ENCODE peak calls at places on chromosomes 3 and 15, in four cellular contexts. X is GM12878, C is K562, F is H1. L is an unnamed sample.

GRCh38 chr3:148829926-148830325 is 2.3 kb downstream of the CPB1 start:
- DNase-seq in X (no peak), C (no peak), F (no peak), L (no peak)

GRCh38 chr3:152121292-152121654 is 147.5 kb upstream of the MBNL1 start:
- DNase-seq in X (no peak), C (no peak), F (no peak), L (no peak)

GRCh38 chr3:185552358-185552877 is at the start of gene LIPH:
- DNase-seq in X (peak), C (peak), F (no peak), L (peak)

GRCh38 chr3:7977245-7978103 is 524.1 kb upstream of the LMCD1 start:
- DNase-seq in X (no peak), C (no peak), F (no peak), L (no peak)

GRCh38 chr3:77655421-77655820 is 615.5 kb downstream of the ROBO2 start:
- DNase-seq in X (no peak), C (no peak), F (no peak), L (no peak)

GRCh38 chr3:33037479-33037878 is 59.5 kb downstream of the GLB1 start:
- DNase-seq in X (no peak), C (no peak), F (no peak), L (no peak)

GRCh38 chr3:57833763-57834162 is 77.7 kb downstream of the SLMAP start:
- DNase-seq in X (no peak), C (no peak), F (no peak), L (no peak)

GRCh38 chr15:58551764-58552504 is 120.1 kb downstream of the LIPC start:
- DNase-seq in X (no peak), C (peak), F (no peak), L (no peak)

GRCh38 chr3:119420196-119420595 is 43.2 kb downstream of the TMEM39A start:
- DNase-seq in X (no peak), C (no peak), F (no peak), L (no peak)

GRCh38 chr3:169613053-169613803 is 50.3 kb downstream of the MECOM start:
- DNase-seq in X (no peak), C (no peak), F (no peak), L (no peak)

GRCh38 chr3:26087751-26088150 is 297.9 kb downstream of the OXSM start:
- DNase-seq in X (no peak), C (no peak), F (no peak), L (no peak)

GRCh38 chr15:99446565-99447496 is 119.0 kb upstream of the MEF2A start:
- DNase-seq in X (no peak), C (no peak), F (peak), L (no peak)

GRCh38 chr3:188863999-188864406 is 307.8 kb upstream of the TPRG1 start:
- DNase-seq in X (no peak), C (no peak), F (no peak), L (no peak)

GRCh38 chr15:73922186-73923151 is 3.8 kb upstream of the LOXL1 start:
- DNase-seq in X (no peak), C (no peak), F (peak), L (no peak)

DNA sequence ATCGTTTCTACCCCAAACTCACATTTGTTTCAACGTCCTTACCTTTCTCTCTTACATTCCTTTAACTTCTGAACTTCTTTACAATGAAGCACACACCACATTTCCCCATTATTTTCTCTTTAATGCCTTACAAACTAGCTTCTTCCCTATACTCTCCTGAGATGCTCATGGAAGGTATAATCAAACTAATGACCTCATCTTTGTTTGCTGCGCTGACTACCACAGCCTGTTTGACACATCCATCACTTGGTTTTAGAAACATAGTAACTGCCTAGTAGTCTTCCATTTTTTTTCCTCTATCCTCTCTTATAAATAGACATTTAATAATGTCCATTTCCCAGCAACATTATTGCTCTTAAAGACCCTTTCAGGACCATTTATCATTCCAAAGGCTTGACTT is 230.5 kb upstream of the LRTM1 start:
- DNase-seq in X (no peak), C (no peak), F (no peak), L (no peak)
- TF ChIP-seq MAX in X (no peak), C (no peak), F (no peak), L (no peak)

DNA sequence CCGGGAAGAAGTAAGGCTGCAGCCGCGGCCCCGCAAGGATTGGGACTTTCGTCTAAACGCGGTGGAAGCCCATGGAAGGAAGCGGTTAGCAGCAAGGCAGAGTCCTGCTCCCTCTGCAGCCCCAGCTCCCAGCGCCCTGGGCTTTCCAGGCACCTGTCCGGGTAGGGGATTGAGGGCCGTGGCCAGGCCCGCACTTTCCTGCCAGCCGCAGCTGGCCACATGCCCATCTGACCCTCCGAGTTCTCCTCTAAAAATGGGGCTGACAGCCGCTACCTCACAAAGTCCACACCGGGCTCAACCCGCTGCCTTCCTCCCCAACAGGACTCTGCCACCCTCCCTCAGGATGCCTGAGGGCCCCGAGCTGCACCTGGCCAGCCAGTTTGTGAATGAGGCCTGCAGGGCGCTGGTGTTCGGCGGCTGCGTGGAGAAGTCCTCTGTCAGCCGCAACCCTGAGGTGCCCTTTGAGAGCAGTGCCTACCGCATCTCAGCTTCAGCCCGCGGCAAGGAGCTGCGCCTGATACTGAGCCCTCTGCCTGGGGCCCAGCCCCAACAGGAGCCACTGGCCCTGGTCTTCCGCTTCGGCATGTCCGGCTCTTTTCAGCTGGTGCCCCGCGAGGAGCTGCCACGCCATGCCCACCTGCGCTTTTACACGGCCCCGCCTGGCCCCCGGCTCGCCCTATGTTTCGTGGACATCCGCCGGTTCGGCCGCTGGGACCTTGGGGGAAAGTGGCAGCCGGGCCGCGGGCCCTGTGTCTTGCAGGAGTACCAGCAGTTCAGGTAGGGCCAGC is 1.9 kb downstream of the NEIL1 start:
- DNase-seq in X (no peak), C (no peak), F (peak), L (no peak)
- TF ChIP-seq EZH2 in X (no peak), C (no peak), F (no peak), L (no peak)

GRCh38 chr3:66817946-66818557 is 180.1 kb upstream of the KBTBD8 start:
- DNase-seq in X (no peak), C (no peak), F (no peak), L (no peak)

GRCh38 chr3:66823010-66823399 is 175.1 kb upstream of the KBTBD8 start:
- DNase-seq in X (no peak), C (no peak), F (no peak), L (no peak)

GRCh38 chr3:66822059-66823009 is 175.8 kb upstream of the KBTBD8 start:
- DNase-seq in X (peak), C (peak), F (peak), L (peak)

GRCh38 chr3:66823532-66823931 is 174.6 kb upstream of the KBTBD8 start:
- DNase-seq in X (no peak), C (no peak), F (no peak), L (no peak)

DNA sequence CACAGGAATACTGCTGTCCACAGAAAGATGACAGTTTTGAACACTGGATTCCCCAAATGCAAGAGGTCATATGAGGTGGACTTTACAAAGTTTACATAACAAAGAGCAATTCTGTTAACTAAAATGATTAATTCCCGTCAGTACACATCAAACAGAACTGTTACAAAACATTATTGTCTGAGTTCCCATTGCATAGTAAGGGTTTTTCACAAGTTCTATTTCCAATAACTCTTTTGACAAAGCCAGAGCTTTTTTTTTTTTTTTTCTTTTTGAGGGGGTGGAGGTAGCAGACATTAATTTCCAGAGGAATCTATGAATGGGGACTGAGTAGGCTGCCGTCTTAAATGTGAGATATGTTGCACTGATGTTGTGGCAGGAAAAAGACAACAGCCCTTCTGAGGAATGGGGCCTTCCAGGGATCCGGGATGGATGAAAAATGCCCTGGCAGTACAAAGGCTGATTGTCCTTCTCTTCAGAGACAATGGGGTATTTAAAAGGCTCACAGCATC is 178.1 kb upstream of the KBTBD8 start:
- DNase-seq in X (no peak), C (no peak), F (no peak), L (no peak)
- TF ChIP-seq SRF in X (no peak), C (no peak), F (no peak), L (no peak)

DNA sequence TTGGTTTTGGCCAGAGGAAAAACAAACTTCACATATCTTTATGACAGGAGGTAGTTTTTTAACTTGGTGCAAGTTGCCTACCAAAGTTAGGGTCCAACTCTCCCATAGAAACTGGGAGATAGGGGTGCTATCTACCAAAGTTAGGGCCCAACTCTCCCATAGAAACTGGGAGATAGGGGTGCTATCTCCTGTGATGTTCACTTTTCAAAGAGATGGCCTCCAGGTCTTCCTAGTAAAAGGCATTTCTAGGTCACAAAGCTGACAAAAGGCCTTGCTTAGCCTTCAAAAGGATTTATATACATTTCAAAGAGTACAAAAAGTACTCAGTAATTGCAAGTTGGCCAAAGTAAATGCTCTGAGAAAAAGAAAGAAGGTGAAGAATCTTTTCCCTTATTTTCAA is 27.1 kb downstream of the IL1RAP start:
- DNase-seq in X (no peak), C (no peak), F (no peak), L (no peak)
- TF ChIP-seq MAX in X (no peak), C (no peak), F (no peak), L (no peak)

GRCh38 chr15:75945953-75946352 is 42.3 kb downstream of the FBXO22 start:
- DNase-seq in X (no peak), C (no peak), F (no peak), L (no peak)
- TF ChIP-seq EZH2 in X (no peak), C (no peak), F (no peak), L (no peak)

DNA sequence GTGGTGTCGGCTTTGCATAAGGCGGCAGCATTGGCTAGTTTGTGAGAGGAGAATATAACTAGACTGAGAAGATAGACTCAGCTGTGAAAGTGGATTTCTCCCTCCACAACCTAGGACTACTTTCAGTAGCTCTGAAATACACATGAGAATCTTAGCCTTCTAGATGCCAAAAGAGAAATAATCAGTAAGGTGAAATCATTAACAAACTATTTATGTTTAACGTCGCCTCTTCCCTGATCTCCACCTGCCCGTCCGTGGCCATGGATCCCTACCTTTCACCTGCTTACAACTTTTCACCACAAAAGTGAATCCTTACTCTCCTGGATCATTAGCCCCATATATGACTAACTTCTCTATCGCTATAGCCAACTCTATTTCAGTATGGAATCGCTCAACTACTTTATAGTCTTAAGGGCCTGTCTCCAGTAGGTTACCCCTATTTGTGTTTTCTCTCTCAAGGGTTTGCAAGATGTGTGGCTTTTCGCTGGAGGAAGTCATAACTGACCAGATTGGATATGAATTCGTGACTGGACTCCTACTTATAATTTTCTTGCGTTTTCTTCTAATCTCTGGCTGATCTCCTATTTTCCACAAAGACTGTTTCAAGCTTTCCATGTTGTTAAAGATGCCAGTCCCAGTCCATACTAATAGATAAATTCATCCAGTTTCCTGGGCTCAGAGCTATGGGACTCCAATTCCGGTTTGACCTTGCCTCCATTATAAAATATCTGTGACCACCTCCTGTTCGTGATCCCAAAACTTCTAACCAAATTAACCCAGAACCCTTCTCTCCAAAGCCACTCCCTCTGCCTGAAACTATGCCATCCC is 1.1 kb upstream of the STAG1 start:
- DNase-seq in X (no peak), C (peak), F (no peak), L (no peak)
- TF ChIP-seq SRF in X (no peak), C (no peak), F (no peak), L (no peak)

GRCh38 chr15:94987085-94987484 is 755.7 kb downstream of the MCTP2 start:
- DNase-seq in X (no peak), C (no peak), F (no peak), L (no peak)

GRCh38 chr15:94984886-94985285 is 753.5 kb downstream of the MCTP2 start:
- DNase-seq in X (no peak), C (no peak), F (no peak), L (no peak)
- TF ChIP-seq MAX in X (no peak), C (no peak), F (no peak), L (no peak)

DNA sequence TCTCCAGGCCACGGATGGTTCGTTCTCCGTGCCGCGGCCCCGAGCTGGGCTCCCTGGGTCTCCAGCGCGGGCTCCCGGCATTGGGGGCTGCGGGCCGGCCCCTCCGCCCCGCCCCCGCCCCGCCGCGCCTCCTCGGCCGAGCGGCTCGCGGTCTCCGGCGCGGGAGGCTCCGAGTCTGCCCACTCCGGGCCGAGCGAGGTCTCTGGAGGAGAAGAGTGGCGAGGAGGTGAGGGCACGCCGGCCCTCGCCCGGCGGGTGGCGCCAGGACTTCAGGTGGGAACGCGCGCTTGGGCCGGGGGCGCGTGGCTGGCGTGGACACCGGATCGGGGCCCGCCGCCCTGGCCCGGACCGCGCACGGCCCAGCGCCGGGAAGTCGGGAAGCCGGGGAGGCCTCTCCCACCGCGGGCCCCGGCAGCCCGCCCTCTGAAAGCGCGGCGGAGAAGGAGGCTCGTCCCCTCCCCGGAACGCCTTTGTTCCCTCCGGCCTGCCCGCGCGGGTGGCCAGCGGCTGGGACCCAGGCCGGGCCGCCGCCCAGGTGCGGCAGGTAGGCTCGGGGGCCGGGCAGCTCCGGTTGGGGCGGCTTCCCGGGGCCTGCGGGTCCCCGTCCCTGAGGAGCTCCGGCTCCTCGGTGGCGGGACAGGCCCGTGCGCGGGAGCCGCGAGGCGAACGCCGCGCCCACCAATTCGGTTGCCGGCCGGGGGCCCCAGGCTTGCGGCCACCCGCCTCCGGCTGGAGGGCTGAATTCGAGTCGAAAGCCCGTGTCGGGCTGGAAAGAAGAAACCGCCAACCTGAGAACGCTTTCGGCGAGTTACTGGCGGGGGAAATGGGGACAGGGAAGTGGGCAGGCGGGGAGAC is 1.1 kb downstream of the B3GNT5 start:
- DNase-seq in X (no peak), C (peak), F (peak), L (no peak)
- TF ChIP-seq EZH2 in X (no peak), C (no peak), F (peak), L (no peak)